ENCODE peak calls at places on chromosomes 16 and 17, in nine cellular contexts. E is tibial artery, O is T-helper 2 cell, V is progenitor cell of endocrine pancreas, S is RKO, H is transverse colon, U is breast epithelium, Z is NCI-H460, J is cardiac fibroblast. A is an unnamed sample.

GRCh38 chr17:38476549-38476948 is 48.3 kb downstream of the ARHGAP23 start:
- DNase-seq in H (no peak), O (no peak), J (peak), U (no peak), V (no peak), S (no peak), Z (no peak), E (no peak), A (no peak)

GRCh38 chr16:30490210-30490609 is 17.7 kb downstream of the ITGAL start:
- DNase-seq in O (no peak), Z (no peak), V (no peak), H (no peak), J (no peak), E (no peak), S (no peak), U (no peak), A (no peak)

GRCh38 chr16:49952386-49952785 is 72.6 kb upstream of the CNEP1R1 start:
- DNase-seq in U (no peak), Z (no peak), J (peak), S (peak), V (no peak), E (no peak), H (no peak), O (no peak), A (no peak)

GRCh38 chr17:81302324-81302723 is 7.2 kb upstream of the SLC38A10 start:
- DNase-seq in S (no peak), J (no peak), H (no peak), V (no peak), Z (no peak), E (no peak), O (no peak), U (no peak), A (no peak)

GRCh38 chr17:76753061-76753961 is 15.4 kb downstream of the MFSD11 start:
- DNase-seq in H (no peak), J (no peak), Z (no peak), E (no peak), O (peak), S (no peak), U (no peak), V (no peak), A (no peak)

GRCh38 chr17:72822358-72823023 is 270.0 kb downstream of the SLC39A11 start:
- DNase-seq in H (no peak), V (no peak), Z (no peak), U (no peak), O (no peak), E (no peak), S (no peak), J (no peak), A (no peak)

GRCh38 chr16:17266606-17267313 is 204.0 kb downstream of the XYLT1 start:
- DNase-seq in J (no peak), S (no peak), O (no peak), H (peak), Z (no peak), V (no peak), E (no peak), U (no peak), A (no peak)

GRCh38 chr17:39094607-39095308 is 56.7 kb downstream of the PLXDC1 start:
- DNase-seq in Z (no peak), V (no peak), J (no peak), H (peak), O (peak), U (no peak), E (no peak), S (no peak), A (no peak)

GRCh38 chr16:12801511-12802042 is 2.1 kb downstream of the CPPED1 start:
- DNase-seq in E (no peak), H (peak), J (peak), O (peak), U (no peak), Z (no peak), V (no peak), S (no peak), A (no peak)

GRCh38 chr17:1294157-1294717 is 14.8 kb downstream of the TRARG1 start:
- DNase-seq in V (no peak), Z (no peak), J (no peak), U (no peak), S (no peak), E (no peak), H (peak), O (peak), A (no peak)

GRCh38 chr16:56662357-56663354 is 4.9 kb downstream of the MT1F start:
- DNase-seq in J (no peak), U (no peak), O (peak), E (no peak), H (no peak), S (no peak), Z (no peak), V (no peak), A (no peak)

GRCh38 chr17:15464211-15464610 is 3.2 kb downstream of the CDRT4 start:
- DNase-seq in O (no peak), J (no peak), E (no peak), Z (no peak), U (no peak), H (no peak), S (no peak), V (no peak), A (no peak)

GRCh38 chr16:84680165-84680842 is 19.5 kb upstream of the USP10 start:
- DNase-seq in O (no peak), V (no peak), Z (no peak), E (peak), U (no peak), S (no peak), H (no peak), J (no peak), A (no peak)

GRCh38 chr16:67150833-67151396 is at the start of gene B3GNT9:
- DNase-seq in H (peak), Z (no peak), O (peak), V (no peak), S (peak), E (peak), J (peak), U (no peak), A (no peak)

GRCh38 chr17:8105957-8106398 is 12.3 kb downstream of the ALOXE3 start:
- DNase-seq in Z (no peak), H (no peak), O (no peak), E (no peak), J (peak), U (no peak), S (peak), V (no peak), A (no peak)

GRCh38 chr17:41347872-41348760 is 2.5 kb downstream of the KRT33A start:
- DNase-seq in V (no peak), O (no peak), E (no peak), Z (no peak), U (no peak), H (no peak), S (no peak), J (no peak), A (no peak)

GRCh38 chr16:50284131-50284911 is 18.0 kb downstream of the ADCY7 start:
- DNase-seq in H (peak), V (no peak), U (no peak), S (no peak), E (peak), J (no peak), O (no peak), Z (no peak), A (no peak)

GRCh38 chr16:71421911-71422310 is 19.9 kb downstream of the TLE7 start:
- DNase-seq in J (peak), H (peak), S (peak), O (peak), U (no peak), Z (no peak), V (no peak), E (no peak), A (no peak)

GRCh38 chr16:67435758-67436164 is 4.8 kb downstream of the HSD11B2 start:
- DNase-seq in Z (no peak), O (no peak), H (no peak), E (no peak), J (no peak), V (no peak), U (no peak), S (no peak), A (no peak)

GRCh38 chr16:66984902-66985311 is 3.5 kb upstream of the CES4A start:
- DNase-seq in S (no peak), U (no peak), V (no peak), O (peak), H (no peak), E (no peak), Z (no peak), J (no peak), A (no peak)

GRCh38 chr17:43385046-43385831 is 13.6 kb upstream of the ARL4D start:
- DNase-seq in U (no peak), H (no peak), E (no peak), J (no peak), V (no peak), Z (no peak), S (no peak), O (no peak), A (no peak)

GRCh38 chr16:85311741-85312140 is 199.5 kb upstream of the CIBAR2 start:
- DNase-seq in S (no peak), O (no peak), E (no peak), U (no peak), V (no peak), J (no peak), Z (no peak), H (no peak), A (no peak)

GRCh38 chr16:64317601-64318000 is 804.3 kb downstream of the CDH11 start:
- DNase-seq in O (no peak), H (no peak), V (no peak), E (no peak), U (no peak), J (no peak), Z (no peak), S (no peak), A (no peak)

GRCh38 chr17:81419333-81419885 is 24.2 kb downstream of the BAHCC1 start:
- DNase-seq in Z (peak), U (peak), O (no peak), E (peak), H (peak), S (peak), V (no peak), J (peak), A (peak)

GRCh38 chr16:3992297-3993051 is 112.0 kb upstream of the CREBBP start:
- DNase-seq in S (no peak), Z (no peak), O (no peak), U (no peak), V (no peak), J (no peak), E (no peak), H (no peak), A (no peak)

GRCh38 chr16:31201511-31202401 is 804 bp downstream of the PYCARD start:
- DNase-seq in V (peak), E (no peak), J (no peak), U (no peak), O (peak), Z (no peak), S (no peak), H (peak), A (no peak)

GRCh38 chr16:46932802-46933201 is 40.7 kb downstream of the DNAJA2 start:
- DNase-seq in U (no peak), H (no peak), O (no peak), J (no peak), V (no peak), S (no peak), Z (no peak), E (no peak), A (no peak)

GRCh38 chr17:70810609-70811008 is 641.3 kb downstream of the KCNJ2 start:
- DNase-seq in U (no peak), H (no peak), J (peak), O (no peak), S (no peak), Z (no peak), E (no peak), V (no peak), A (no peak)

GRCh38 chr16:86708431-86708830 is 130.1 kb downstream of the FOXL1 start:
- DNase-seq in H (no peak), U (no peak), O (no peak), J (no peak), S (no peak), Z (no peak), V (no peak), E (peak), A (no peak)

GRCh38 chr17:36592316-36592710 is 634 bp downstream of the DHRS11 start:
- DNase-seq in V (no peak), U (no peak), O (no peak), S (peak), J (no peak), E (no peak), H (peak), Z (no peak), A (no peak)

A was measured in esophagus muscularis mucosa.